ENCODE peak calls at places on chromosomes 12 and 14, in seven cellular contexts. One of them, this sample, is unnamed.

GRCh38 chr12:1581973-1582708 is 12.2 kb downstream of the FBXL14 start:
- DNase-seq in EL: peak
- DNase-seq in pons: no peak
- DNase-seq in naive thymus-derived CD4-positive, alpha-beta T cell: no peak
- DNase-seq in HuH-7: no peak
- DNase-seq in LoVo: no peak
- DNase-seq in stimulated activated CD8-positive, alpha-beta memory T cell treated with anti-CD3 and anti-CD28 coated beads, Interleukin-15, amount 100 ng/mL, for 4 hours: no peak
- DNase-seq in this sample: no peak

GRCh38 chr12:106879612-106880011 is 76.1 kb upstream of the TMEM263 start:
- DNase-seq in EL: no peak
- DNase-seq in pons: no peak
- DNase-seq in naive thymus-derived CD4-positive, alpha-beta T cell: no peak
- DNase-seq in HuH-7: no peak
- DNase-seq in LoVo: no peak
- DNase-seq in stimulated activated CD8-positive, alpha-beta memory T cell treated with anti-CD3 and anti-CD28 coated beads, Interleukin-15, amount 100 ng/mL, for 4 hours: no peak
- DNase-seq in this sample: no peak

GRCh38 chr12:116517431-116518045 is 41.6 kb upstream of the MAP1LC3B2 start:
- DNase-seq in EL: no peak
- DNase-seq in pons: no peak
- DNase-seq in naive thymus-derived CD4-positive, alpha-beta T cell: no peak
- DNase-seq in HuH-7: no peak
- DNase-seq in LoVo: no peak
- DNase-seq in stimulated activated CD8-positive, alpha-beta memory T cell treated with anti-CD3 and anti-CD28 coated beads, Interleukin-15, amount 100 ng/mL, for 4 hours: no peak
- DNase-seq in this sample: no peak

GRCh38 chr12:29611906-29612305 is 114.4 kb upstream of the OVCH1 start:
- DNase-seq in EL: peak
- DNase-seq in pons: no peak
- DNase-seq in naive thymus-derived CD4-positive, alpha-beta T cell: no peak
- DNase-seq in HuH-7: no peak
- DNase-seq in LoVo: no peak
- DNase-seq in stimulated activated CD8-positive, alpha-beta memory T cell treated with anti-CD3 and anti-CD28 coated beads, Interleukin-15, amount 100 ng/mL, for 4 hours: no peak
- DNase-seq in this sample: no peak

GRCh38 chr12:47902131-47902639 is 2.6 kb downstream of the VDR start:
- DNase-seq in EL: no peak
- DNase-seq in pons: no peak
- DNase-seq in naive thymus-derived CD4-positive, alpha-beta T cell: no peak
- DNase-seq in HuH-7: no peak
- DNase-seq in LoVo: no peak
- DNase-seq in stimulated activated CD8-positive, alpha-beta memory T cell treated with anti-CD3 and anti-CD28 coated beads, Interleukin-15, amount 100 ng/mL, for 4 hours: no peak
- DNase-seq in this sample: no peak

GRCh38 chr12:5268424-5269210 is 163.3 kb upstream of the NTF3 start:
- DNase-seq in EL: no peak
- DNase-seq in pons: no peak
- DNase-seq in naive thymus-derived CD4-positive, alpha-beta T cell: no peak
- DNase-seq in HuH-7: no peak
- DNase-seq in LoVo: no peak
- DNase-seq in stimulated activated CD8-positive, alpha-beta memory T cell treated with anti-CD3 and anti-CD28 coated beads, Interleukin-15, amount 100 ng/mL, for 4 hours: no peak
- DNase-seq in this sample: no peak

GRCh38 chr14:67385120-67385519 is 25.0 kb downstream of the EIF2S1 start:
- DNase-seq in EL: no peak
- DNase-seq in pons: no peak
- DNase-seq in naive thymus-derived CD4-positive, alpha-beta T cell: no peak
- DNase-seq in HuH-7: no peak
- DNase-seq in LoVo: no peak
- DNase-seq in stimulated activated CD8-positive, alpha-beta memory T cell treated with anti-CD3 and anti-CD28 coated beads, Interleukin-15, amount 100 ng/mL, for 4 hours: no peak
- DNase-seq in this sample: no peak

GRCh38 chr14:69483765-69484443 is 624 bp upstream of the PLEKHD1 start:
- DNase-seq in EL: no peak
- DNase-seq in pons: no peak
- DNase-seq in naive thymus-derived CD4-positive, alpha-beta T cell: no peak
- DNase-seq in HuH-7: no peak
- DNase-seq in LoVo: no peak
- DNase-seq in stimulated activated CD8-positive, alpha-beta memory T cell treated with anti-CD3 and anti-CD28 coated beads, Interleukin-15, amount 100 ng/mL, for 4 hours: no peak
- DNase-seq in this sample: no peak

GRCh38 chr12:131116437-131117117 is 162.9 kb downstream of the ADGRD1 start:
- DNase-seq in EL: no peak
- DNase-seq in pons: no peak
- DNase-seq in naive thymus-derived CD4-positive, alpha-beta T cell: no peak
- DNase-seq in HuH-7: no peak
- DNase-seq in LoVo: no peak
- DNase-seq in stimulated activated CD8-positive, alpha-beta memory T cell treated with anti-CD3 and anti-CD28 coated beads, Interleukin-15, amount 100 ng/mL, for 4 hours: no peak
- DNase-seq in this sample: no peak

GRCh38 chr14:75631453-75631831 is 29.2 kb downstream of the ERG28 start:
- DNase-seq in EL: no peak
- DNase-seq in pons: no peak
- DNase-seq in naive thymus-derived CD4-positive, alpha-beta T cell: no peak
- DNase-seq in HuH-7: no peak
- DNase-seq in LoVo: no peak
- DNase-seq in stimulated activated CD8-positive, alpha-beta memory T cell treated with anti-CD3 and anti-CD28 coated beads, Interleukin-15, amount 100 ng/mL, for 4 hours: no peak
- DNase-seq in this sample: no peak

GRCh38 chr12:70854138-70854537 is 66.4 kb downstream of the PTPRR start:
- DNase-seq in EL: no peak
- DNase-seq in pons: no peak
- DNase-seq in naive thymus-derived CD4-positive, alpha-beta T cell: no peak
- DNase-seq in HuH-7: no peak
- DNase-seq in LoVo: no peak
- DNase-seq in stimulated activated CD8-positive, alpha-beta memory T cell treated with anti-CD3 and anti-CD28 coated beads, Interleukin-15, amount 100 ng/mL, for 4 hours: no peak
- DNase-seq in this sample: no peak

GRCh38 chr12:46839232-46839631 is 13.4 kb upstream of the SLC38A4 start:
- DNase-seq in EL: no peak
- DNase-seq in pons: no peak
- DNase-seq in naive thymus-derived CD4-positive, alpha-beta T cell: no peak
- DNase-seq in HuH-7: no peak
- DNase-seq in LoVo: no peak
- DNase-seq in stimulated activated CD8-positive, alpha-beta memory T cell treated with anti-CD3 and anti-CD28 coated beads, Interleukin-15, amount 100 ng/mL, for 4 hours: no peak
- DNase-seq in this sample: no peak